ENCODE peak calls at places on chromosomes 12 and 14, in four cellular contexts. One of them, this sample, is unnamed. For H3K4me1, the result is how much of the 10 kb centered on the place peaks cover.

GRCh38 chr12:118120579-118121363 is 15.2 kb upstream of the PEBP1 start:
- DNase-seq in transverse colon: peak
- DNase-seq in A549: peak
- DNase-seq in H1: peak
- DNase-seq in this sample: peak

GRCh38 chr12:90023207-90023870 is 314.7 kb upstream of the ATP2B1 start:
- DNase-seq in transverse colon: no peak
- DNase-seq in A549: no peak
- DNase-seq in H1: no peak
- DNase-seq in this sample: no peak

GRCh38 chr14:38405851-38406630 is 150.1 kb upstream of the CLEC14A start:
- DNase-seq in transverse colon: no peak
- DNase-seq in A549: peak
- DNase-seq in H1: no peak
- DNase-seq in this sample: no peak

GRCh38 chr12:48795550-48796455 is 6.9 kb upstream of the ADCY6 start:
- DNase-seq in transverse colon: peak
- DNase-seq in A549: peak
- DNase-seq in H1: peak
- DNase-seq in this sample: peak

GRCh38 chr14:97832734-97833133 is 1035.6 kb downstream of the VRK1 start:
- DNase-seq in transverse colon: no peak
- DNase-seq in A549: no peak
- DNase-seq in H1: no peak
- DNase-seq in this sample: no peak

GRCh38 chr12:114680498-114681148 is 3.4 kb downstream of the TBX3 start:
- DNase-seq in transverse colon: no peak
- DNase-seq in A549: no peak
- DNase-seq in H1: no peak
- DNase-seq in this sample: no peak

GRCh38 chr12:2986876-2987275 is 27.7 kb downstream of the TEAD4 start:
- DNase-seq in transverse colon: no peak
- DNase-seq in A549: no peak
- DNase-seq in H1: no peak
- DNase-seq in this sample: no peak

GRCh38 chr12:50527086-50527726 is 22.4 kb downstream of the DIP2B start:
- DNase-seq in transverse colon: no peak
- DNase-seq in A549: no peak
- DNase-seq in H1: no peak
- DNase-seq in this sample: no peak

GRCh38 chr12:10235761-10236631 is 23.3 kb downstream of the GABARAPL1 start:
- DNase-seq in transverse colon: no peak
- DNase-seq in A549: peak
- DNase-seq in H1: peak
- DNase-seq in this sample: no peak

GRCh38 chr12:51471465-51471864 is 46.8 kb downstream of the SLC4A8 start:
- DNase-seq in transverse colon: no peak
- DNase-seq in A549: no peak
- DNase-seq in H1: no peak
- DNase-seq in this sample: no peak

GRCh38 chr14:74739293-74740030 is 23.7 kb upstream of the YLPM1 start:
- DNase-seq in transverse colon: no peak
- DNase-seq in A549: peak
- DNase-seq in H1: no peak
- DNase-seq in this sample: no peak

GRCh38 chr12:70576341-70577282 is 60.6 kb downstream of the PTPRB start:
- DNase-seq in transverse colon: no peak
- DNase-seq in A549: peak
- DNase-seq in H1: no peak
- DNase-seq in this sample: no peak

GRCh38 chr12:107014050-107014449 is 27.1 kb upstream of the MTERF2 start:
- DNase-seq in transverse colon: peak
- DNase-seq in A549: peak
- DNase-seq in H1: no peak
- DNase-seq in this sample: no peak

GRCh38 chr14:68266998-68267397 is 447.4 kb downstream of the RAD51B start:
- DNase-seq in transverse colon: no peak
- DNase-seq in A549: no peak
- DNase-seq in H1: no peak
- DNase-seq in this sample: no peak

GRCh38 chr14:67428501-67429031 is 16.6 kb upstream of the PLEK2 start:
- DNase-seq in transverse colon: peak
- DNase-seq in A549: peak
- DNase-seq in H1: no peak
- DNase-seq in this sample: no peak

GRCh38 chr14:58243790-58244555 is 670 bp upstream of the PSMA3 start:
- DNase-seq in transverse colon: no peak
- DNase-seq in A549: peak
- DNase-seq in H1: no peak
- DNase-seq in this sample: no peak

GRCh38 chr14:59243174-59243573 is 54.7 kb downstream of the DAAM1 start:
- DNase-seq in transverse colon: no peak
- DNase-seq in A549: no peak
- DNase-seq in H1: no peak
- DNase-seq in this sample: no peak

GRCh38 chr14:68626386-68626785 is 166.5 kb downstream of the ZFP36L1 start:
- DNase-seq in transverse colon: no peak
- DNase-seq in A549: no peak
- DNase-seq in H1: peak
- DNase-seq in this sample: no peak

GRCh38 chr14:77498984-77499527 is 440 bp upstream of the ISM2 start:
- DNase-seq in transverse colon: no peak
- DNase-seq in A549: no peak
- DNase-seq in H1: peak
- DNase-seq in this sample: no peak

GRCh38 chr14:77752799-77753516 is 8.0 kb downstream of the SNW1 start:
- DNase-seq in transverse colon: no peak
- DNase-seq in A549: no peak
- DNase-seq in H1: no peak
- DNase-seq in this sample: no peak

DNA sequence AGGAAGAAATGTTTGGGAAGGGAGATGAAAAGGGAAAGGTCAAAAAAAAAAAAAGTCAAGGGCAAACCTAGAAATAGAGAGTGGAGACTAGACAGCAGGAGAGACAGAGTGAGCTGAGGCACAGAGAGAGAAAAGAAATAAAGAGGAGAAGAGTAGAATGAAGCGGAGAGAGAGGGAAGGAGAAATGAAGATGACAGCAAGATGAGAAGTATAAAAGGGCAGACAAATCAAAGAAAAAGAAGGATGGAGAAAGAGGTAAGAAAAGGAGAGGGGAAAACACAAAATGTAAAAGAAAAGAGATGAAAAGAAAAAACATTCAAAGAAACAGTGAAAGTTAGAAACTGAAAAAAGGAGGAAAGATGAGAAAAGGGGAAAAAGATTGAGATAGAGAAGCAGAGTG is 53.0 kb downstream of the TC2N start:
- DNase-seq in transverse colon: no peak
- DNase-seq in A549: no peak
- DNase-seq in H1: no peak
- DNase-seq in this sample: no peak
- H3K4me1 ChIP-seq in transverse colon: under half
- H3K4me1 ChIP-seq in A549: under half
- H3K4me1 ChIP-seq in H1: under half
- H3K4me1 ChIP-seq in this sample: under half

GRCh38 chr12:84983289-84983688 is 52.8 kb downstream of the TSPAN19 start:
- DNase-seq in transverse colon: no peak
- DNase-seq in A549: no peak
- DNase-seq in H1: no peak
- DNase-seq in this sample: no peak

GRCh38 chr12:84982888-84983287 is 53.2 kb downstream of the TSPAN19 start:
- DNase-seq in transverse colon: no peak
- DNase-seq in A549: no peak
- DNase-seq in H1: no peak
- DNase-seq in this sample: no peak

DNA sequence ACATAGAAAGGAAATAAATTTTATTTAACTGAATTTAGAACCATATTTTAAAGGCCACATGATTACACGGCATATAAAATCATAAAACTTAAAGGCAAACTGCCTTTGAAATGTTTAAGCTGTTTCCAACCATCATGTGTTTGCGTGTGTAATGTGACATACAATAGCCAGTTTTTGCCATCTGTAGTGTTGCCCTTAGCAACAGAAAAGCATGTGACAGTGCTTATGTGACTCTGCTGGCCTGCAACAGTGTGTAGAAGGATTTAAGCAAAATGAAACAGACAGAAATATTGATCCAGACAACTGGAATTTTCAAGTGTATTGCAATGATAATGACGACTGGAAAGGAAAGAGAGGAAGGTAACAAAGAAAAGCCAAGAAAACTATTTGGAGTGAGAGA is 49.5 kb downstream of the TSPAN19 start:
- DNase-seq in transverse colon: no peak
- DNase-seq in A549: no peak
- DNase-seq in H1: no peak
- DNase-seq in this sample: no peak
- TF ChIP-seq EP300 in transverse colon: no peak
- TF ChIP-seq EP300 in A549: no peak
- TF ChIP-seq EP300 in H1: no peak
- TF ChIP-seq EP300 in this sample: no peak

GRCh38 chr12:31728917-31729640 is at the start of gene AMN1:
- DNase-seq in transverse colon: peak
- DNase-seq in A549: peak
- DNase-seq in H1: peak
- DNase-seq in this sample: peak
- TF ChIP-seq CTCF in transverse colon: no peak
- TF ChIP-seq CTCF in A549: no peak
- TF ChIP-seq CTCF in H1: no peak
- TF ChIP-seq CTCF in this sample: peak

DNA sequence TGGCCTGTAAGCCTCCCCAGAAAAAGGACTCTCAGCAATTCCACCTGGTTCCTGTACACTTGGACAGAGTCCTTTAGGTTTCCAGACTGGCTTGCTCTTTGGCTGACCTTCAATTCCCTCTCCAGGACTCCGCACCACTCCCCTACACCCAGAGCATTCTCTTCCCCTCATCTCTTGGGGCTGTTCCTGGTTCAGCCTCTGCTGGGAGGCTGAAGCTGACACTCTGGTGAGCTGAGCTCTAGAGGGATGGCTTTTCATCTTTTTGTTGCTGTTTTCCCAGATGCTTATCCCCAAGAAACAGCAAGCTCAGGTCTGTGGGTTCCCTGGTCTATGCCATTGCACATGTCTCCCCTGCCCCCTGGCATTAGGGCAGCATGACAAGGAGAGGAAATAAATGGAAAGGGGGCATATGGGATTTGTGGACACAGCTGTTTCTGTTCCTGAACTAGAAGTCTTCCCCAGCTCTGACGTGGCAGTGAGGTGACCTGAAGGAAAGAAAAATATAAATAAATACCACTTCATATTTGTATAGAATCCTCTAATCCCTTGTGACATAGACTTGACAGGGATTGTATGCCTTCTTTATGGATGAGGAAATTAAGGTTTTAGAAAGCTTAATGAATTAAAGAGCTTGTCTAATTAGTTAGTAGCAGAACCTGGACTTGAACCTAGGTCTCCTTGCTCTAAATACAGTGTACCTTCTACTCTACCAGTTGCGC is 1.4 kb downstream of the RNASE7 start:
- DNase-seq in transverse colon: no peak
- DNase-seq in A549: no peak
- DNase-seq in H1: no peak
- DNase-seq in this sample: no peak
- H3K4me1 ChIP-seq in transverse colon: under half
- H3K4me1 ChIP-seq in A549: under half
- H3K4me1 ChIP-seq in H1: under half
- H3K4me1 ChIP-seq in this sample: under half

DNA sequence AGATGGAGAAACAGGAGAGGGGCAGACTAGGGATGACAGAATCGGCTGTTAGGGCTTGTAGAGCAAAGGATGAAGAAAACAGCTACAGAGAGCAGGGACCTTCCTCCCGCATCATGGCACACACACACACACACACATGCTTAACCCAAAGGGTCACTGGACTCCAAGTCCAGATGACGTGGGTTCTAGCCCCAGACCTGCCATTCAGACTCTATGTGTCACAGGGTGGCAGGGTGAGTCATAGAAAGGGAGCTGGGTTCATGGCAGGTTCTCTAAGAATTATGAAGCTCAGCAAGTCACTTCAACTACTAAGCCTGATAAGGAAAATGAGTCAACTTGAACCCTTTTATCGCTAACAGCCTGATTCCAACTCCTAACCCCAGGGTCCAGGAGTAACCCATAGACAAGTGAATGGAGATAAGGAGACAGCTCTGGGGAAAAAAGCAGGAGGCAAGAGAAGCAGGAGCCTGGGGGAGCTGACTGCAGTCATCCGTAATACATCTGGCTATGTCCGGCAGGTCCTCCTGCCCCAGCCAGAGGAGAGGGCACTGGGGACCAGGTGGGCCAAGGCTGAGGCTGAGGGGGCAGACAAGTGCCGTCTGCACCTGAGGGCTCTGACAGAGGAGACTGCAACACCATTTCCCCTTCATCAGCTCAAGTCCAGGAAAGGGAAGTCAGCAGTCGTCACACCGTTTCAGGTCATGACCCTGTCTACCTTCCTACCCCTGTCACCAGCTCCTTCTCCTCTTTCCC is 3.6 kb upstream of the TNFRSF1A start:
- DNase-seq in transverse colon: no peak
- DNase-seq in A549: peak
- DNase-seq in H1: no peak
- DNase-seq in this sample: no peak
- TF ChIP-seq EP300 in transverse colon: no peak
- TF ChIP-seq EP300 in A549: peak
- TF ChIP-seq EP300 in H1: no peak
- TF ChIP-seq EP300 in this sample: no peak

DNA sequence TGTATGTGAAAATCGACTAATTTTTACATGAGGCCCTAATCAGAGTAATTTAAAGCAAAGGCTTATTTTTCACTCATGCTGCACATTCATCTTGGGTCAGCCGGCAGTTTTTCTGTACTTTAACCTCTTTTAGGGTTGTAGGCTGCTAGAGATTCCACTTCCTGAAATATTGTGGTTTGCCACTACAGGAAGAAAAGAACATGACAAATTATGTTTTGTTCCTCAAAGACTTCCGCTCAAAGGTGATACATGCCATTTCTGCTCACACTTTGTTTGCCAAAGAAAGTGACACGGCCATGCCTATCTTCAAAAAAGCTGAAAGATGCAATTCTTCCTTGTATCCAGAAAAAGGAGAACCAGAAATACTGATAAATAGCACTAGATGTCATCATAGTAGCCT is 183.4 kb upstream of the PPFIA2 start:
- DNase-seq in transverse colon: no peak
- DNase-seq in A549: no peak
- DNase-seq in H1: no peak
- DNase-seq in this sample: no peak
- TF ChIP-seq CTCF in transverse colon: no peak
- TF ChIP-seq CTCF in A549: no peak
- TF ChIP-seq CTCF in H1: no peak
- TF ChIP-seq CTCF in this sample: no peak

This sample was measured in tibial nerve.